ENCODE peak calls at places on chromosomes 4 and X, in four cellular contexts. A is GM23338, H is mammary epithelial cell, R is HCT116. L is an unnamed sample.

GRCh38 chr4:102213031-102213430 is 132.3 kb downstream of the SLC39A8 start:
- DNase-seq in A (no peak), H (no peak), R (no peak), L (no peak)

GRCh38 chrX:87664381-87664780 is 146.8 kb downstream of the KLHL4 start:
- DNase-seq in A (peak), H (peak), R (no peak), L (peak)

GRCh38 chr4:120725639-120726585 is 196.6 kb downstream of the PRDM5 start:
- DNase-seq in A (no peak), H (no peak), R (no peak), L (peak)

GRCh38 chr4:53489279-53489889 is 101.9 kb downstream of the LNX1 start:
- DNase-seq in A (no peak), H (peak), R (no peak), L (no peak)

GRCh38 chr4:85952518-85952917 is 407.3 kb downstream of the MAPK10 start:
- DNase-seq in A (no peak), H (peak), R (no peak), L (no peak)

GRCh38 chr4:78956979-78957378 is 17.7 kb upstream of the PAQR3 start:
- DNase-seq in A (peak), H (no peak), R (no peak), L (no peak)

GRCh38 chr4:185202984-185203379 is 818 bp downstream of the CFAP97 start:
- DNase-seq in A (no peak), H (no peak), R (no peak), L (no peak)

GRCh38 chr4:1788254-1788973 is 4.7 kb upstream of the FGFR3 start:
- DNase-seq in A (no peak), H (no peak), R (no peak), L (peak)

GRCh38 chrX:41043950-41044349 is 41.3 kb upstream of the USP9X start:
- DNase-seq in A (no peak), H (peak), R (no peak), L (peak)

GRCh38 chr4:16192631-16193483 is 33.4 kb downstream of the TAPT1 start:
- DNase-seq in A (no peak), H (no peak), R (no peak), L (no peak)

GRCh38 chrX:3748052-3748559 is 34.7 kb upstream of the PRKX start:
- DNase-seq in A (no peak), H (no peak), R (no peak), L (no peak)

GRCh38 chrX:14032383-14032782 is 2.7 kb upstream of the GEMIN8 start:
- DNase-seq in A (peak), H (peak), R (no peak), L (peak)

GRCh38 chrX:124895947-124896346 is 423.7 kb upstream of the TEX13C start:
- DNase-seq in A (no peak), H (no peak), R (no peak), L (no peak)

GRCh38 chr4:80074651-80075050 is 1.6 kb upstream of the ANTXR2 start:
- DNase-seq in A (no peak), H (no peak), R (no peak), L (no peak)

GRCh38 chr4:149521611-149522010 is 294.0 kb downstream of the IQCM start:
- DNase-seq in A (no peak), H (no peak), R (peak), L (no peak)

GRCh38 chr4:4670869-4671268 is 129.0 kb upstream of the STX18 start:
- DNase-seq in A (no peak), H (no peak), R (no peak), L (no peak)

GRCh38 chrX:14941301-14941700 is 68.1 kb downstream of the MOSPD2 start:
- DNase-seq in A (no peak), H (no peak), R (no peak), L (no peak)

DNA sequence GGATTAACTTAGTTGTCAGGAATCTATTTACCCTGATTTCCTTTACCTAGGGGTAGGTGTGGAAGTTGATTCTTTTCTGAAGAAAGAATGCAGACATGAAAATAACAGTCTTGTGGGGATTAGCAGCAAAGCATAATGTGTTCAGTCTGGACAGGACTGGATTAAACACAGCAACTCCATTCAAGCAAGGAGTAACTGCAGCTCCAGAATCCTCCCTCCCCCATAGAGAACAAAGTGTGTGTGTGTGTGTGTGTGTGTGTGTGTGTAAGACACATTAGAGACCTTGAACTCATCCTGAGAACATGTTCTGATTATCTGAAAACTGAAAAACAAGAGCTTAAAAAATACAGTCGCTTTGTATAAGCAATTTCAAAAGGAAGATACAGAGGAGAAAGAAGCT is 9.3 kb downstream of the C4orf54 start:
- DNase-seq in A (no peak), H (no peak), R (no peak), L (peak)
- H3K27ac ChIP-seq in A (no peak), H (no peak), R (no peak), L (no peak)

DNA sequence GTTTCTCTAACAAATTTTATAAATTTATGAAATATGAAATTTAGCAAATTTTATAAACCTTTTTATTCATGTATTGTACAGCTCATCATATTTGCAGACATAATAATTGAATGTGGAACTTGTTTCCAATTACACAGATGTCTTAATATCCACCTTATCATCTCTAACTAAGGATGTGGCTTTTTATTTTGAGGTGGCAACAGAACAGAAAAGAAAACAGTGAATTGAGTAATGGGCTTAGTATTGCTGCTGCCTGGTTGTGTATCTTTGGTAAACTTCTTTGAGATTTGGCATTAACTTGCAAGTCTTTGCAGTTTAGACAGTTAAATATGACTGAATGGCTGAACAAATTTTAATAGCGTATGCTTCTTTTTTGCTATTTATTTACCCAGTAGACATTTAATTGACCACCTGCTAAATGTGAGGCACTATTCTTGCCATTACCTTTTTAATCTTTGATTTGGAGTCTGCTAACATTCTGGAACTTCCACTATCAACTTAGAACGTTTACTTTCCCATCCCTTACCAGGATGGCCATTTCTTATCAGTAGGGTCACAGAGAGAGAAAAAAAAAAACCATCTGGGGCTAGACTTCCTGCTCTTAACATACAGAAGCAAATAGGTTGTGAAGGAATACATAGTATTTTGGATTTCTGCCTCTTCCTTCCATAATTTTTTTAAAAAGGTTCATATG is 44.8 kb downstream of the CLCN3 start:
- DNase-seq in A (no peak), H (no peak), R (no peak), L (no peak)
- H3K4me3 ChIP-seq in A (no peak), H (no peak), R (no peak), L (no peak)

GRCh38 chr4:83771113-83771705 is 235.3 kb downstream of the GPAT3 start:
- DNase-seq in A (peak), H (peak), R (peak), L (peak)
- H2AFZ ChIP-seq in A (no peak), H (no peak), R (peak), L (no peak)

GRCh38 chrX:68287419-68287818 is 145.9 kb downstream of the OPHN1 start:
- DNase-seq in A (no peak), H (no peak), R (no peak), L (no peak)

GRCh38 chrX:68288127-68288526 is 145.2 kb downstream of the OPHN1 start:
- DNase-seq in A (no peak), H (no peak), R (no peak), L (no peak)

GRCh38 chrX:68286076-68286475 is 147.2 kb downstream of the OPHN1 start:
- DNase-seq in A (no peak), H (no peak), R (no peak), L (no peak)

GRCh38 chrX:68286980-68287379 is 146.3 kb downstream of the OPHN1 start:
- DNase-seq in A (no peak), H (no peak), R (no peak), L (no peak)

GRCh38 chrX:68284281-68284904 is 148.9 kb downstream of the OPHN1 start:
- DNase-seq in A (no peak), H (no peak), R (no peak), L (no peak)
- H3K27ac ChIP-seq in A (no peak), H (no peak), R (no peak), L (no peak)

GRCh38 chr4:118836763-118837507 is 1.0 kb upstream of the SEC24D start:
- DNase-seq in A (no peak), H (no peak), R (no peak), L (peak)

GRCh38 chr4:118834960-118835895 is 698 bp downstream of the SEC24D start:
- DNase-seq in A (peak), H (peak), R (peak), L (peak)

GRCh38 chr4:118833192-118833820 is 2.6 kb downstream of the SEC24D start:
- DNase-seq in A (no peak), H (no peak), R (no peak), L (peak)

GRCh38 chr4:118835896-118836762 is at the start of gene SEC24D:
- DNase-seq in A (peak), H (peak), R (peak), L (peak)

DNA sequence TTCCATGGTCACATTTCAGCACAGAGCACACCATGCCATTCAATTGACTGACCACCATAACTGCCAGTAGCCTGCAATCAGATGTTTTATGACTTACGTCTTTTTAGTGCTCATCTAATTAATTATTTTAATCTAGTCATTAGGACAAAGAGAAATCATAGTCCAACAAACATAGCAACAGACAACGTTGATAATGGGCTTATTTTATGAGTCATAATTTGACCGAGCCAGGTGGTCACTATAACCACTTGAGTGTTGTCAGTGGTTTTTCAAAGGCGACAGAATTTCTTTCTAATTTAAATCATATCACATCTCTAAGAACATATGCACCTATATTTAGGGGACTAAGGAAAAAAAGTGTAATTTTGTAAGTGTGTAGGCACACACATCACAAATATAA is 1.9 kb downstream of the SEC24D start:
- DNase-seq in A (no peak), H (no peak), R (no peak), L (no peak)
- H3K4me3 ChIP-seq in A (peak), H (peak), R (no peak), L (peak)

GRCh38 chrX:118726887-118727685 is at the start of gene IL13RA1:
- DNase-seq in A (peak), H (peak), R (peak), L (peak)
- H2AFZ ChIP-seq in A (peak), H (peak), R (no peak), L (peak)